ENCODE peak calls at places on chromosomes 16 and 17, in six cellular contexts. Z is AG09319, I is GM23338, R is coronary artery, D is AG10803, O is omental fat pad. B is an unnamed sample.
A peak's percentile ranks its signal among the peaks of the same experiment; 100 is the strongest.

GRCh38 chr16:2855536-2855935 is 2.4 kb downstream of the PRSS22 start:
- DNase-seq in Z (no peak), I (no peak), R (no peak), D (no peak), O (no peak), B (no peak)

GRCh38 chr17:1764274-1764673 is 2.4 kb downstream of the SERPINF1 start:
- DNase-seq in Z (peak; percentile 71), I (no peak), R (peak; percentile 86), D (peak; percentile 94), O (no peak), B (peak; percentile 88)

GRCh38 chr17:28760987-28761562 is 17.3 kb downstream of the TRAF4 start:
- DNase-seq in Z (no peak), I (peak; percentile 89), R (no peak), D (peak; percentile 58), O (no peak), B (no peak)

GRCh38 chr17:4483012-4483840 is 15.5 kb upstream of the SPNS2 start:
- DNase-seq in Z (no peak), I (no peak), R (no peak), D (no peak), O (no peak), B (no peak)

GRCh38 chr17:48202945-48203344 is 95.4 kb downstream of the SNX11 start:
- DNase-seq in Z (no peak), I (no peak), R (no peak), D (no peak), O (no peak), B (no peak)

GRCh38 chr16:69240336-69240735 is 53.4 kb downstream of the SNTB2 start:
- DNase-seq in Z (no peak), I (no peak), R (no peak), D (peak; percentile 52), O (no peak), B (no peak)

GRCh38 chr17:65270499-65270898 is 133.3 kb downstream of the RGS9 start:
- DNase-seq in Z (no peak), I (no peak), R (no peak), D (no peak), O (no peak), B (peak; percentile 56)

GRCh38 chr17:59004338-59005111 is 102.2 kb downstream of the TRIM37 start:
- DNase-seq in Z (peak; percentile 23), I (peak; percentile 84), R (no peak), D (peak; percentile 54), O (peak; percentile 79), B (no peak)

GRCh38 chr17:48357727-48358126 is 72.3 kb downstream of the SKAP1 start:
- DNase-seq in Z (no peak), I (no peak), R (no peak), D (no peak), O (no peak), B (no peak)

GRCh38 chr17:2542456-2542855 is 30.8 kb upstream of the METTL16 start:
- DNase-seq in Z (no peak), I (no peak), R (no peak), D (no peak), O (no peak), B (no peak)

GRCh38 chr16:4538386-4539235 is at the start of gene CDIP1:
- DNase-seq in Z (peak; percentile 81), I (peak; percentile 99), R (peak; percentile 98), D (peak; percentile 88), O (peak; percentile 98), B (peak; percentile 98)
- TF ChIP-seq CTCF in Z (no peak), I (no peak), R (no peak), D (no peak), O (no peak), B (peak; percentile 15)

GRCh38 chr17:16338391-16338790 is 14.9 kb downstream of the CENPV start:
- DNase-seq in Z (no peak), I (no peak), R (no peak), D (no peak), O (no peak), B (no peak)
- TF ChIP-seq CTCF in Z (no peak), I (no peak), R (no peak), D (no peak), O (no peak), B (no peak)

GRCh38 chr17:27206447-27206846 is 87.5 kb upstream of the WSB1 start:
- DNase-seq in Z (no peak), I (peak; percentile 45), R (no peak), D (no peak), O (no peak), B (no peak)
- TF ChIP-seq CTCF in Z (peak; percentile 18), I (peak; percentile 59), R (no peak), D (peak; percentile 14), O (no peak), B (peak; percentile 17)

DNA sequence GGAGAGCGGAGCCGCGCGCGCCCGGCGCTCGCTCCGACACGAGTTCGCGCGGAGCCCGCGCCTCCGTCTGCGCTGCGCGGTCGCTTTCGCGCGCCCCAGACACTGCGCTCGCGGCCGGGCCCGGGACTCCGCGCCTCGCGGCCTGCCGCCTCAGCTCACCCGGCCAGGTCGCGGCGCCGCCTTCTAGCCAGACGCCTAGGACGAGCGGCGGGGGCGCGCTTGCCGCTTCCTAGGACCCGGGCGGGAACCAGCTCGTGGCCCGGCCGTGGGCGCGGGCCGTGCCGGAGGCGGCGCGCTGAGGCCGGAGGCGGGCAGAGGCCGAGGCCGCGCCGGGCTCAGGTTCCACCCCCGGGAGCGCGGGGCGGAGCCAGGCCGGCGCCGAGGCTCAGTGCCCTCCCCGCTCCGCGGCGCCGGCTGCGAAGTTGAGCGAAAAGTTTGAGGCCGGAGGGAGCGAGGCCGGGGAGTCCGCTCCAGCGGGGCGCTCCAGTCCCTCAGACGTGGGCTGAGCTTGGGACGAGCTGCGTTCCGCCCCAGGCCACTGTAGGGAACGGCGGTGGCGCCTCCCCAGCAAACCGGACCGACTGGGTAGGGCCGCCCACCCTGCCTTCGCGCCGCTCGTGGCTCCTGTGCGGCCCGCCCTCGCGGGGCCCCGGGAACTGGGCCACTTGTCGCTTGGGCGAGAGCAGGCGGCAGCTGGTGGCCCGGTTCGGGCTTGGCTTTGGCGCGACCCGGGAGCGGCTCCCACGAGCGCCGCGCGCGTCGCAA is at the start of gene SPHK1:
- DNase-seq in Z (no peak), I (peak; percentile 83), R (no peak), D (peak; percentile 86), O (no peak), B (peak; percentile 88)
- TF ChIP-seq CTCF in Z (no peak), I (no peak), R (no peak), D (no peak), O (no peak), B (no peak)

DNA sequence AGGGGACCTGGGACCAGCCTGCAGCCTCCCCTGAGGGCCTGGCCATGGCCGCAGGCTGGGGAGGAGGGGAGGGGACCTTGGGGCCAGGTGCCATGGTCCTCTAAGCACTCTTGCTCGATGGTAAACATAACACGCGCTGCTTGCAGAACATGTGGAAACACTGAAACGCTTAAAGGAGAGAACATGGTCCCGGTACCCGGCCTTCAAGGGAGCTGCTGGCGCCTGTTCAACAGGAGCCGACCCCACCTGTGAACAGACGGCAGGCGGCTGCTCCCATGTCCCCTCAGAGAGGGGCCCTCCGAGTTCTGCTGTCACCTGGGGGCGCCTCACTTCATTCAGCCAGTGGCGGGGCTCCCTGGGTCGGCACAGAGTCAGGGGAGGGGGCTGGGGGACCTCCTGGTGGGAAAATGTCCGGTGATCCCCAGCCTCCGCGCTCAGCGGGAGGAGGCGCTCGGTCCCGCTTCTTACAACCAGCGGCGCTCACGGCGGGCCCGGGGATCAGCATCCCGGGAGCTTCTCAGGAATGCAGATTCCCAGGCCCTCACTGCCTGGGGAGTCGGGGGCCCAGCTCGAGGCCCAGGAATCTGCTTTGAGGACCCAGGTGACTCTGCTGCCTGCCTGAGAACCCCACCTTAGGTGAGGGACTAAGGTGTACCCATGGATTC is 854 bp upstream of the SSTR5 start:
- DNase-seq in Z (no peak), I (no peak), R (no peak), D (no peak), O (no peak), B (no peak)
- TF ChIP-seq CTCF in Z (no peak), I (no peak), R (no peak), D (no peak), O (no peak), B (no peak)

GRCh38 chr17:66829883-66830282 is 5.0 kb upstream of the CACNG5 start:
- DNase-seq in Z (no peak), I (peak; percentile 55), R (no peak), D (no peak), O (no peak), B (no peak)
- TF ChIP-seq CTCF in Z (no peak), I (no peak), R (no peak), D (no peak), O (no peak), B (no peak)

GRCh38 chr16:27890866-27891265 is 172.6 kb downstream of the GSG1L start:
- DNase-seq in Z (no peak), I (peak; percentile 33), R (no peak), D (no peak), O (no peak), B (no peak)
- TF ChIP-seq CTCF in Z (no peak), I (no peak), R (no peak), D (no peak), O (no peak), B (no peak)